ENCODE peak calls at places on chromosome 7, in four cellular contexts. One of them, this sample, is unnamed.

GRCh38 chr7:2729043-2729892 is 41.3 kb downstream of the AMZ1 start:
- DNase-seq in CD4-positive, alpha-beta memory T cell: no peak
- DNase-seq in A673: no peak
- DNase-seq in fibroblast of lung: peak
- DNase-seq in this sample: peak

GRCh38 chr7:35993663-35994622 is 159.1 kb upstream of the EEPD1 start:
- DNase-seq in fibroblast of lung: peak
- DNase-seq in A673: peak
- DNase-seq in CD4-positive, alpha-beta memory T cell: no peak
- DNase-seq in this sample: no peak

GRCh38 chr7:2299131-2299829 is 15.0 kb downstream of the SNX8 start:
- DNase-seq in A673: no peak
- DNase-seq in fibroblast of lung: peak
- DNase-seq in CD4-positive, alpha-beta memory T cell: no peak
- DNase-seq in this sample: no peak

GRCh38 chr7:125061776-125062397 is 132.3 kb upstream of the POT1 start:
- DNase-seq in CD4-positive, alpha-beta memory T cell: no peak
- DNase-seq in fibroblast of lung: peak
- DNase-seq in A673: peak
- DNase-seq in this sample: peak

GRCh38 chr7:157537056-157537455 is 200.3 kb downstream of the DNAJB6 start:
- DNase-seq in fibroblast of lung: no peak
- DNase-seq in A673: no peak
- DNase-seq in CD4-positive, alpha-beta memory T cell: no peak
- DNase-seq in this sample: no peak

GRCh38 chr7:11213246-11213645 is 239.6 kb downstream of the PHF14 start:
- DNase-seq in fibroblast of lung: no peak
- DNase-seq in CD4-positive, alpha-beta memory T cell: no peak
- DNase-seq in A673: no peak
- DNase-seq in this sample: no peak

GRCh38 chr7:55774327-55775050 is 88.1 kb downstream of the SEPTIN14 start:
- DNase-seq in A673: peak
- DNase-seq in fibroblast of lung: no peak
- DNase-seq in CD4-positive, alpha-beta memory T cell: no peak
- DNase-seq in this sample: no peak

GRCh38 chr7:75743455-75743859 is 4.7 kb upstream of the HIP1 start:
- DNase-seq in CD4-positive, alpha-beta memory T cell: no peak
- DNase-seq in A673: no peak
- DNase-seq in fibroblast of lung: peak
- DNase-seq in this sample: peak

DNA sequence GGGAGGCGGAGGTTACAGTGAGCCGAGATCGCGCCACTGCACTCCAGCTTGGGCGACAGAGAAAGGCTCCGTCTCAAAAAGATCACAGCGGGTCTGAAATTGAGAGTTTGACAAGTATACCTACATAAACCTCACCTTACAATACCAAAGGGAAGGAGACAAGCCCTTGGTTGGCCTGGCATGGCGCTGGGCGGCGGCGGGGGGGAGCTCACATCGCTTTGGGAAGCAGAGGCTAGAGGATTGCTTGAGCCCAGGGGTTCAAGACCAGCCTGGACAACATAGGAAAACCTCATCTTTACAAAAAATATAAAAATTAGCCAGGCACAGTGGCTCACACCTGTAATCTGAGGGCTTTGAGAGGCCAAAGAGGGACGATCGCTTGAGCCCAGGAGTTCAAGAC is 1.1 kb upstream of the ARPC1A start:
- DNase-seq in fibroblast of lung: no peak
- DNase-seq in CD4-positive, alpha-beta memory T cell: no peak
- DNase-seq in A673: no peak
- DNase-seq in this sample: no peak
- H3K4me3 ChIP-seq in fibroblast of lung: peak
- H3K4me3 ChIP-seq in CD4-positive, alpha-beta memory T cell: no peak
- H3K4me3 ChIP-seq in A673: peak
- H3K4me3 ChIP-seq in this sample: no peak

GRCh38 chr7:147088916-147089315 is 972.3 kb downstream of the CNTNAP2 start:
- DNase-seq in A673: peak
- DNase-seq in CD4-positive, alpha-beta memory T cell: no peak
- DNase-seq in fibroblast of lung: no peak
- DNase-seq in this sample: no peak

DNA sequence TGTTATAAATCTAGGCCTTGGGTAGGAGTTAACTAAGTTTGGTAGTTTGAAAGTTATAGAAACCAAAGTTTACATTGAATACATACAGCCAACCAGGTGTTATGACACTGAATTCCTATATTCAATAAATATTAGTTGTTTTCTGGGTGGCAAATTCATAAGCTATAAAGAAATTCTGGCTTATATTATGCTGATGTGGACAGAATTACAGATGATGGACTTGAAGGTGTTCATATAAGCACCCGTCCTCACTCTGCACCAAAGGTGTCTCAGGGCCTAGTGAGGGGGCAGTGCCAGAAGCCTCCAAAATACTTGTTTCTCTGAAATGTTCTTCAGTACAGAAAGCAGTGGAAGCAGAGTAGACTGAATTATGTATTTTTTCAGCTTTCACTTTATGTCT is 973.0 kb downstream of the CNTNAP2 start:
- DNase-seq in A673: no peak
- DNase-seq in fibroblast of lung: no peak
- DNase-seq in CD4-positive, alpha-beta memory T cell: no peak
- DNase-seq in this sample: no peak
- H3K27ac ChIP-seq in A673: no peak
- H3K27ac ChIP-seq in fibroblast of lung: no peak
- H3K27ac ChIP-seq in CD4-positive, alpha-beta memory T cell: no peak
- H3K27ac ChIP-seq in this sample: no peak

GRCh38 chr7:124032369-124033092 is at the start of gene TMEM229A:
- DNase-seq in A673: peak
- DNase-seq in fibroblast of lung: peak
- DNase-seq in CD4-positive, alpha-beta memory T cell: no peak
- DNase-seq in this sample: peak
- H3K4me3 ChIP-seq in A673: peak
- H3K4me3 ChIP-seq in fibroblast of lung: peak
- H3K4me3 ChIP-seq in CD4-positive, alpha-beta memory T cell: no peak
- H3K4me3 ChIP-seq in this sample: peak

GRCh38 chr7:99693427-99694200 is 13.8 kb upstream of the CYP3A5 start:
- DNase-seq in fibroblast of lung: no peak
- DNase-seq in A673: no peak
- DNase-seq in CD4-positive, alpha-beta memory T cell: peak
- DNase-seq in this sample: no peak
- H3K27ac ChIP-seq in fibroblast of lung: no peak
- H3K27ac ChIP-seq in A673: no peak
- H3K27ac ChIP-seq in CD4-positive, alpha-beta memory T cell: no peak
- H3K27ac ChIP-seq in this sample: no peak

DNA sequence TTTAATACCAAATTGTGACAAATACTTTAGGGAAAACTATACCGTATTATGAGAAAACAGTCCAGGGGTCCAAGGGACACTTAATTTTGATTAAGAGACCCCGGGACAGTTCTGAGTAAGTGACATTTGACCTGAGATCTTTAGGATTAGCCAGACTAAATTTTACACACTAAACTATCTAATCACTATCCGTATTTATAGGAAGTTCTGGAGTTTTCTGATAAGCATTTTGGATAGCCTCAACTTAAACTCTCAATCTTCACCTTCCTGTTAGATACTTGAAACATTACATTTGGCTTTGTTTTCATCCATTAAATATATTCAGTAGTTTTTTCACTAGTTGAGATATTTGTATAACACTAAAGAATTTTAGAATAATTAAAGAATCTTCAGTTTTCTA is 5.4 kb downstream of the PIK3CG start:
- DNase-seq in A673: no peak
- DNase-seq in fibroblast of lung: no peak
- DNase-seq in CD4-positive, alpha-beta memory T cell: no peak
- DNase-seq in this sample: no peak
- H3K4me3 ChIP-seq in A673: no peak
- H3K4me3 ChIP-seq in fibroblast of lung: no peak
- H3K4me3 ChIP-seq in CD4-positive, alpha-beta memory T cell: no peak
- H3K4me3 ChIP-seq in this sample: no peak

DNA sequence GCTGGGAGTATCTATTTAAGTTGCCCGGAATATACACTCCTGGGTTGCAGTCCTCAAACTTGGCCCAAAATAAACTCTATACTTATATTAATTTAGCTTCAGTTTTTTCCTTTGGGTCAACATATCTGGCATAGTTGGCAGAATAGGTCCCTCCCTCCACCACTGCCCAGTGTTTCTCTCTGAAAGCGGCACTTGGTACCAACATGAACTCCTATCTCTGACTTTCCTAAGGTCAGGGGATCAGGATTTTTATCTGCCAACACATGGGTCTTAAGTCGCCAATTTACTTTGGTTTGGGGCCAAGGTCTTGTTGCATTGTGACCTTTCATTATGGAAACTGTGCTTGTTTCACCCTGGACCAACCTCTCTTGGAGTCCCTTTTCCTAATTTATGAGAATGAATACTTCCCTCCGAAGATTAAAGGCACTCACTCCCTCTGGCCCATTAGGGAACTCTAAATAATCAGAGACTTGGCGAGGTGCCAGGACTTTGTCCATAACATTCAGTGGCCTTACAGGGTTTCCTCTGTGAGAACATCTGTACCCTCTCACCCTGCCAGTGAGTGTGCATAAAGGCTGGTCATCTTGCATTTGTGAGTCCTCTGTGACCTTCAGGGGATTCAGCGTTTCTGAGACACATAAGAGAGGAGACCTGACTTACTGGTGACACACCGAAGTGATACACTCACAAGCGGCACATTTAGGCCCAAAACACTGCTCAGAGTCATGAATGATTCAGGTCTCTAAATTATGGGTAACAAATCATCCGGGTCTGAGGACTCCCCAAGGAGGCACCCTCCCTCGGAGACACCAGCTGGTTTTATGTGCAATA is 19.7 kb upstream of the FKBP9 start:
- DNase-seq in CD4-positive, alpha-beta memory T cell: no peak
- DNase-seq in A673: peak
- DNase-seq in fibroblast of lung: peak
- DNase-seq in this sample: no peak
- H3K27ac ChIP-seq in CD4-positive, alpha-beta memory T cell: no peak
- H3K27ac ChIP-seq in A673: peak
- H3K27ac ChIP-seq in fibroblast of lung: peak
- H3K27ac ChIP-seq in this sample: no peak

GRCh38 chr7:44258423-44258760 is 57.6 kb downstream of the YKT6 start:
- DNase-seq in A673: no peak
- DNase-seq in CD4-positive, alpha-beta memory T cell: no peak
- DNase-seq in fibroblast of lung: no peak
- DNase-seq in this sample: no peak
- H3K4me3 ChIP-seq in A673: no peak
- H3K4me3 ChIP-seq in CD4-positive, alpha-beta memory T cell: peak
- H3K4me3 ChIP-seq in fibroblast of lung: no peak
- H3K4me3 ChIP-seq in this sample: no peak